ENCODE peak calls at places on chromosomes 11 and 22, in four cellular contexts. K, R, B and Z are unnamed samples.

GRCh38 chr11:11913395-11913794 is 71.6 kb downstream of the USP47 start:
- DNase-seq in B (no peak), R (no peak), K (no peak), Z (no peak)

GRCh38 chr11:59680287-59681154 is 11.7 kb upstream of the PATL1 start:
- DNase-seq in K (peak), R (peak), B (peak), Z (peak)

GRCh38 chr11:126647735-126648134 is 292.2 kb downstream of the ST3GAL4 start:
- DNase-seq in B (no peak), K (no peak), R (no peak), Z (no peak)

GRCh38 chr11:36509265-36509664 is 807 bp downstream of the TRAF6 start:
- DNase-seq in B (peak), K (no peak), R (no peak), Z (peak)

GRCh38 chr22:47629273-47629711 is 866.8 kb downstream of the TBC1D22A start:
- DNase-seq in R (no peak), K (no peak), B (no peak), Z (no peak)

GRCh38 chr11:108643974-108644373 is 20.9 kb upstream of the DDX10 start:
- DNase-seq in B (no peak), K (no peak), R (no peak), Z (no peak)

GRCh38 chr11:59755701-59756495 is 722 bp downstream of the STX3 start:
- DNase-seq in B (peak), K (no peak), R (peak), Z (peak)

GRCh38 chr11:130644187-130644586 is 195.7 kb downstream of the ADAMTS15 start:
- DNase-seq in B (no peak), K (no peak), R (no peak), Z (no peak)

GRCh38 chr22:30829901-30830550 is 135.4 kb downstream of the OSBP2 start:
- DNase-seq in B (no peak), K (no peak), R (peak), Z (no peak)

GRCh38 chr11:35115688-35116030 is 23.3 kb upstream of the CD44 start:
- DNase-seq in B (no peak), R (no peak), K (no peak), Z (no peak)

GRCh38 chr11:17526326-17526725 is 17.9 kb downstream of the USH1C start:
- DNase-seq in R (no peak), B (no peak), K (no peak), Z (no peak)

GRCh38 chr11:65095974-65096806 is at the start of gene VPS51:
- DNase-seq in B (peak), R (peak), K (peak), Z (peak)

GRCh38 chr11:27282806-27283205 is 80.2 kb downstream of the CCDC34 start:
- DNase-seq in K (no peak), B (no peak), R (no peak), Z (no peak)

GRCh38 chr11:36215688-36216050 is 73.6 kb downstream of the COMMD9 start:
- DNase-seq in B (no peak), R (no peak), K (no peak), Z (no peak)

GRCh38 chr11:130089669-130090063 is 20.0 kb downstream of the APLP2 start:
- DNase-seq in K (no peak), B (no peak), R (no peak), Z (no peak)

GRCh38 chr11:64814712-64815187 is 4.4 kb upstream of the MEN1 start:
- DNase-seq in K (peak), R (no peak), B (no peak), Z (no peak)

GRCh38 chr11:10002221-10002620 is 291.8 kb downstream of the SBF2 start:
- DNase-seq in R (no peak), B (no peak), K (no peak), Z (no peak)

GRCh38 chr11:83540112-83540675 is 254.0 kb upstream of the CCDC90B start:
- DNase-seq in R (no peak), K (no peak), B (no peak), Z (no peak)

GRCh38 chr11:128735935-128736610 is 42.2 kb downstream of the FLI1 start:
- DNase-seq in K (no peak), B (no peak), R (no peak), Z (no peak)

GRCh38 chr11:113397821-113398220 is 10.2 kb downstream of the ANKK1 start:
- DNase-seq in R (no peak), B (no peak), K (no peak), Z (no peak)

GRCh38 chr22:23580586-23581251 is 629 bp upstream of the IGLL1 start:
- DNase-seq in B (no peak), R (no peak), K (no peak), Z (no peak)

GRCh38 chr22:35138521-35138920 is 72.6 kb downstream of the ISX start:
- DNase-seq in B (no peak), K (no peak), R (no peak), Z (no peak)
- TF ChIP-seq NRF1 in B (no peak), K (no peak), R (no peak), Z (no peak)

DNA sequence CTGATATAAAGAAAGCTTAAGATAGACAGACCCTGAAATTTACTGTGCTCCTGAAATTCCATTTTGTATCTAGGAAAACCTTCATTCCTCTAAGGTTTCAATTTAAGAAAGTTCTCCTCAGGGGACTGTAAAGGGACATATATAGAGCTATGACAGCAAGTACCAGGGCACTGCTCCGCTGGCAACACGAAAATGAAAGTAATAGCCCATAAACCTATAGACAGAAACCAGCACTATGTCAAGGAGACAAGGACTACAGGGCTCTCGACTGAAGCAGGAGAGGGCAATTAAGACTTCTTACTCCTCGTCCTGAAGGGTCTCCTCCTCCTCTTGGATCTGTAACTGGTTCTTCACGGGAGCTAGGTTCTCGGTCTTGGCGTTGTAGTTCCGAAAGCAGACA is 6.9 kb downstream of the FEZ1 start:
- DNase-seq in K (no peak), R (no peak), B (no peak), Z (no peak)
- TF ChIP-seq MAX in K (no peak), R (no peak), B (no peak), Z (no peak)

DNA sequence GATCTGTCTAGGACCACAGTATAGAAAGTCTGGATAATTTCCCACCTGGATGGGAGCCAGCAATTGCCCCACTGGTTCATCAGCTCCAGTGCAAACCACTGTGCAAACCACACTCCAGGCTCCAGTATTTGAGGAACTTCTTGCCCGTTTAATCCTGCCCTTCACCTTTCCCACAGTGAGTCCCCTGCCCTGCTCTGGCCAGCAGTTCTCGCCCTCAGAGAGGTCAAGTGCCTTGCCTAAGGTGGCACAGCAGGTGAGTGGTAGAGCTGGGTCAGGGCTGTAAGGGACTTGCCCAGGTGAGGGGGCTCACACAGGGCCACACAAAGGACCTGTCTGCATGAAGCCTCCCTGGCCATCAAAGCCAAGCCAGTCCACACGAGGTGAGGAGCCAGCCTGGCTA is 24.1 kb downstream of the MS4A10 start:
- DNase-seq in R (no peak), B (no peak), K (no peak), Z (no peak)
- TF ChIP-seq NRF1 in R (no peak), B (no peak), K (no peak), Z (no peak)

GRCh38 chr11:1381793-1382425 is 7.8 kb upstream of the BRSK2 start:
- DNase-seq in K (no peak), B (no peak), R (no peak), Z (no peak)
- TF ChIP-seq MAX in K (no peak), B (no peak), R (no peak), Z (no peak)

GRCh38 chr22:44206696-44207095 is 26.0 kb downstream of the PARVG start:
- DNase-seq in B (no peak), R (no peak), K (no peak), Z (peak)

GRCh38 chr22:44207981-44208317 is 27.2 kb downstream of the PARVG start:
- DNase-seq in B (no peak), R (no peak), K (no peak), Z (no peak)

GRCh38 chr22:44209343-44209742 is 28.6 kb downstream of the PARVG start:
- DNase-seq in R (no peak), K (no peak), B (no peak), Z (no peak)

GRCh38 chr22:44205713-44206645 is 25.3 kb downstream of the PARVG start:
- DNase-seq in R (no peak), K (no peak), B (no peak), Z (peak)

GRCh38 chr22:44207173-44207980 is 26.7 kb downstream of the PARVG start:
- DNase-seq in R (no peak), B (no peak), K (no peak), Z (peak)
- TF ChIP-seq NRF1 in R (no peak), B (no peak), K (no peak), Z (no peak)

GRCh38 chr22:39309364-39309861 is 10.0 kb downstream of the RPL3 start:
- DNase-seq in K (no peak), B (no peak), R (peak), Z (no peak)
- TF ChIP-seq MAX in K (no peak), B (no peak), R (peak), Z (no peak)

GRCh38 chr11:92854952-92855351 is 114.5 kb upstream of the MTNR1B start:
- DNase-seq in R (no peak), B (no peak), K (no peak), Z (no peak)
- TF ChIP-seq NRF1 in R (no peak), B (no peak), K (no peak), Z (no peak)

GRCh38 chr11:131979364-131979763 is 608.9 kb downstream of the NTM start:
- DNase-seq in R (no peak), B (no peak), K (no peak), Z (peak)

GRCh38 chr11:131978351-131978750 is 607.9 kb downstream of the NTM start:
- DNase-seq in R (no peak), B (no peak), K (no peak), Z (no peak)

GRCh38 chr11:131975624-131976420 is 605.4 kb downstream of the NTM start:
- DNase-seq in K (no peak), R (no peak), B (no peak), Z (no peak)

GRCh38 chr11:131977854-131978253 is 607.4 kb downstream of the NTM start:
- DNase-seq in K (no peak), R (no peak), B (no peak), Z (no peak)

DNA sequence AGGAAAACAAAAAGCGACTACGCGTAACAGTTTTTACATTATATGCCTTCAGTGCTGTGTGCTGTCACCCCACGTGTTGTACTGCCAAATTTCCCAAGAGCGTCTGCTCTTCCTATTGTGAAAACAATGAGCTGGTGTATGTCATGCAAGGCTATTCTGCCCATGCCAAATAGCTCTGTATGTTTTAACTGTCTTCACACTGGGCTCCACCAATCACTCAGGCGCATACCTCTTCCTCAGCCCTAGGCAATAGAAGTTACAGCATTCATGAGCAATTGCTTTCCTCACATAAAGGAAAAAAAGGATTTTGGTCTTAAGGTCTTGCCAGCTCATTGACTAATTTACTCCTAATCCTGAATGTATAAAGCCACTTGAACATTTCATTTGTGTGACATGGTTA is 606.8 kb downstream of the NTM start:
- DNase-seq in B (no peak), K (no peak), R (no peak), Z (no peak)
- TF ChIP-seq MAX in B (no peak), K (no peak), R (no peak), Z (no peak)

GRCh38 chr11:2267306-2267861 is 3.0 kb downstream of the ASCL2 start:
- DNase-seq in R (no peak), K (no peak), B (peak), Z (no peak)
- TF ChIP-seq NRF1 in R (no peak), K (no peak), B (no peak), Z (no peak)

DNA sequence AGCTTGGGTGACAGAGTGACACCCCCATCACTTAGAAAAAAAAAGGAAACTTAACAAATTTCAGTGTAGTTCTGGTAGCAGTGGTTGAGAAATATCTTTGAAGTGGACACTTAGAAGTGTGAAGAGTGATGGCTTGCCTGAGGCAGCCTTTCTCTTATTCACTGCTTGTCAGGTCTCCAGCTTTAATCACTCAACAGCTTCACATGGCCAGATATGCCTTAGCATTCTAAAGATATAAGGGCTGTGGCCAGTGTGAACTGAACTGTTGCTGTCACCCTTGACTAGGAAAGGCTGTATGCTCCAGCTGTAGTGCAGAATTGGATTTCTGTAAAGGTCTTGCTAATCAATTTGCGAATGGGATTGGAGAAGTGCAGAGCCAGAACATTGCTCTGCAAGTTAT is 266.6 kb downstream of the TMEM135 start:
- DNase-seq in R (no peak), B (no peak), K (no peak), Z (no peak)
- TF ChIP-seq MAX in R (no peak), B (no peak), K (no peak), Z (no peak)